ENCODE peak calls at places on chromosomes 1 and 21, in nine cellular contexts. V, K, J, B, L, M, Z, D and Q are unnamed samples.

GRCh38 chr1:25890249-25891034 is 14.9 kb upstream of the PAQR7 start:
- DNase-seq in V (no peak), K (no peak), B (no peak), M (no peak), Z (no peak), L (no peak), J (no peak), D (peak; percentile 82), Q (peak; percentile 74)

GRCh38 chr1:56063461-56063860 is 515.9 kb downstream of the PLPP3 start:
- DNase-seq in Z (no peak), M (peak; percentile 48), V (no peak), K (no peak), B (no peak), L (peak; percentile 88), J (no peak), D (no peak), Q (no peak)

GRCh38 chr1:97433520-97434175 is 487.2 kb downstream of the DPYD start:
- DNase-seq in V (no peak), M (no peak), B (no peak), K (no peak), Z (no peak), D (no peak), J (no peak), L (no peak), Q (no peak)

GRCh38 chr1:177256153-177256814 is 85.5 kb downstream of the BRINP2 start:
- DNase-seq in V (no peak), J (peak; percentile 87), M (peak; percentile 54), B (peak; percentile 73), L (peak; percentile 86), Z (peak; percentile 6), K (peak; percentile 71), D (peak; percentile 77), Q (peak; percentile 63)

GRCh38 chr1:151832318-151832984 is 849 bp upstream of the RORC start:
- DNase-seq in V (no peak), K (no peak), Z (no peak), B (no peak), L (peak; percentile 46), D (no peak), J (no peak), M (peak; percentile 79), Q (peak; percentile 86)

GRCh38 chr1:32817815-32818786 is 648 bp downstream of the S100PBP start:
- DNase-seq in Z (no peak), K (peak; percentile 72), J (peak; percentile 94), M (peak; percentile 89), B (peak; percentile 82), D (peak; percentile 74), V (peak; percentile 29), L (peak; percentile 51), Q (peak; percentile 78)

GRCh38 chr1:22787636-22788035 is 77.0 kb downstream of the EPHB2 start:
- DNase-seq in Z (no peak), J (no peak), L (no peak), D (no peak), K (no peak), B (no peak), M (no peak), V (no peak), Q (no peak)

GRCh38 chr21:31908106-31909031 is 35.5 kb downstream of the HUNK start:
- DNase-seq in B (no peak), K (no peak), D (no peak), V (no peak), M (no peak), J (no peak), Z (no peak), L (no peak), Q (no peak)

GRCh38 chr1:162876751-162877150 is 15.8 kb upstream of the CCDC190 start:
- DNase-seq in V (no peak), L (no peak), J (no peak), Z (no peak), K (no peak), D (no peak), M (no peak), B (no peak), Q (no peak)

GRCh38 chr21:44845418-44846200 is 27.7 kb upstream of the SUMO3 start:
- DNase-seq in D (peak; percentile 27), J (peak; percentile 92), B (peak; percentile 73), V (peak; percentile 47), Z (peak; percentile 87), M (peak; percentile 85), L (peak; percentile 25), K (peak; percentile 80), Q (no peak)

GRCh38 chr1:19385869-19386591 is 73.9 kb downstream of the SLC66A1 start:
- DNase-seq in V (no peak), L (no peak), D (no peak), J (no peak), M (peak; percentile 77), K (no peak), B (no peak), Z (no peak), Q (peak; percentile 67)

GRCh38 chr1:234707641-234708040 is 97.7 kb upstream of the IRF2BP2 start:
- DNase-seq in D (no peak), B (no peak), M (no peak), K (no peak), V (no peak), Z (no peak), J (no peak), L (no peak), Q (peak; percentile 36)

GRCh38 chr21:27953328-27954045 is 986.6 kb upstream of the ADAMTS5 start:
- DNase-seq in D (no peak), Z (no peak), J (no peak), K (no peak), L (no peak), B (no peak), V (no peak), M (no peak), Q (no peak)

GRCh38 chr1:70906790-70907189 is 140.8 kb downstream of the PTGER3 start:
- DNase-seq in K (no peak), Z (no peak), B (no peak), L (no peak), V (no peak), D (no peak), M (no peak), J (no peak), Q (no peak)

GRCh38 chr1:99855914-99856450 is 5.8 kb downstream of the AGL start:
- DNase-seq in V (no peak), Z (no peak), M (no peak), K (no peak), B (no peak), J (no peak), L (no peak), D (no peak), Q (no peak)

GRCh38 chr1:180229483-180230415 is at the start of gene LHX4:
- DNase-seq in B (peak; percentile 91), K (peak; percentile 56), L (no peak), D (peak; percentile 44), Z (peak; percentile 67), J (peak; percentile 84), M (no peak), V (no peak), Q (no peak)

GRCh38 chr1:105427543-105427942 is 1628.9 kb upstream of the PRMT6 start:
- DNase-seq in J (no peak), V (no peak), L (no peak), Z (no peak), B (no peak), D (no peak), K (no peak), M (no peak), Q (no peak)

GRCh38 chr1:231040019-231040799 is at the start of gene FAM89A:
- DNase-seq in K (peak; percentile 63), L (peak; percentile 25), Z (peak; percentile 77), J (peak; percentile 89), B (peak; percentile 96), M (peak; percentile 64), V (peak; percentile 75), D (no peak), Q (peak; percentile 64)

GRCh38 chr1:38941527-38942019 is at the start of gene RHBDL2:
- DNase-seq in L (peak; percentile 87), D (peak; percentile 32), M (peak; percentile 82), Z (no peak), K (no peak), V (no peak), B (no peak), J (peak; percentile 88), Q (peak; percentile 82)

GRCh38 chr1:227343727-227344551 is 25.6 kb upstream of the CDC42BPA start:
- DNase-seq in J (no peak), V (no peak), B (no peak), L (no peak), K (no peak), Z (no peak), D (peak; percentile 34), M (no peak), Q (no peak)

GRCh38 chr1:85420199-85420598 is 44.8 kb downstream of the DDAH1 start:
- DNase-seq in D (no peak), J (no peak), B (no peak), V (no peak), K (no peak), Z (no peak), L (no peak), M (no peak), Q (no peak)